ENCODE peak calls at places on chromosomes 1 and 21, in ten cellular contexts. One of them, this sample, is unnamed.

GRCh38 chr1:14946567-14947285 is 206.8 kb upstream of the TMEM51 start:
- DNase-seq in activated CD8-positive, alpha-beta memory T cell treated with anti-CD3 and anti-CD28 coated beads for 4 hours: no peak
- DNase-seq in progenitor cell of endocrine pancreas: no peak
- DNase-seq in H4: no peak
- DNase-seq in A673: no peak
- DNase-seq in G401: no peak
- DNase-seq in mucosa of descending colon: no peak
- DNase-seq in globus pallidus: no peak
- DNase-seq in NCI-H510A treated with DMSO at 0.1 percent for 48 hours: no peak
- DNase-seq in ovary: no peak
- DNase-seq in this sample: no peak

GRCh38 chr1:173356211-173356762 is 120.8 kb upstream of the PRDX6 start:
- DNase-seq in activated CD8-positive, alpha-beta memory T cell treated with anti-CD3 and anti-CD28 coated beads for 4 hours: no peak
- DNase-seq in progenitor cell of endocrine pancreas: no peak
- DNase-seq in H4: no peak
- DNase-seq in A673: no peak
- DNase-seq in G401: no peak
- DNase-seq in mucosa of descending colon: no peak
- DNase-seq in globus pallidus: no peak
- DNase-seq in NCI-H510A treated with DMSO at 0.1 percent for 48 hours: no peak
- DNase-seq in ovary: no peak
- DNase-seq in this sample: no peak

GRCh38 chr1:42765271-42765670 is 1.6 kb downstream of the P3H1 start:
- DNase-seq in activated CD8-positive, alpha-beta memory T cell treated with anti-CD3 and anti-CD28 coated beads for 4 hours: no peak
- DNase-seq in progenitor cell of endocrine pancreas: no peak
- DNase-seq in H4: no peak
- DNase-seq in A673: no peak
- DNase-seq in G401: peak
- DNase-seq in mucosa of descending colon: no peak
- DNase-seq in globus pallidus: no peak
- DNase-seq in NCI-H510A treated with DMSO at 0.1 percent for 48 hours: no peak
- DNase-seq in ovary: no peak
- DNase-seq in this sample: no peak

GRCh38 chr1:9437931-9438330 is 101.3 kb upstream of the SLC25A33 start:
- DNase-seq in activated CD8-positive, alpha-beta memory T cell treated with anti-CD3 and anti-CD28 coated beads for 4 hours: no peak
- DNase-seq in progenitor cell of endocrine pancreas: no peak
- DNase-seq in H4: peak
- DNase-seq in A673: no peak
- DNase-seq in G401: no peak
- DNase-seq in mucosa of descending colon: peak
- DNase-seq in globus pallidus: peak
- DNase-seq in NCI-H510A treated with DMSO at 0.1 percent for 48 hours: no peak
- DNase-seq in ovary: peak
- DNase-seq in this sample: peak

GRCh38 chr1:226649780-226650179 is 89.3 kb downstream of the ITPKB start:
- DNase-seq in activated CD8-positive, alpha-beta memory T cell treated with anti-CD3 and anti-CD28 coated beads for 4 hours: no peak
- DNase-seq in progenitor cell of endocrine pancreas: no peak
- DNase-seq in H4: no peak
- DNase-seq in A673: peak
- DNase-seq in G401: no peak
- DNase-seq in mucosa of descending colon: no peak
- DNase-seq in globus pallidus: no peak
- DNase-seq in NCI-H510A treated with DMSO at 0.1 percent for 48 hours: no peak
- DNase-seq in ovary: no peak
- DNase-seq in this sample: no peak

GRCh38 chr1:209823143-209824041 is 4.4 kb upstream of the UTP25 start:
- DNase-seq in activated CD8-positive, alpha-beta memory T cell treated with anti-CD3 and anti-CD28 coated beads for 4 hours: no peak
- DNase-seq in progenitor cell of endocrine pancreas: no peak
- DNase-seq in H4: peak
- DNase-seq in A673: peak
- DNase-seq in G401: peak
- DNase-seq in mucosa of descending colon: no peak
- DNase-seq in globus pallidus: peak
- DNase-seq in NCI-H510A treated with DMSO at 0.1 percent for 48 hours: peak
- DNase-seq in ovary: no peak
- DNase-seq in this sample: peak

GRCh38 chr21:46397211-46397905 is 61.3 kb upstream of the DIP2A start:
- DNase-seq in activated CD8-positive, alpha-beta memory T cell treated with anti-CD3 and anti-CD28 coated beads for 4 hours: no peak
- DNase-seq in progenitor cell of endocrine pancreas: no peak
- DNase-seq in H4: no peak
- DNase-seq in A673: no peak
- DNase-seq in G401: no peak
- DNase-seq in mucosa of descending colon: no peak
- DNase-seq in globus pallidus: no peak
- DNase-seq in NCI-H510A treated with DMSO at 0.1 percent for 48 hours: no peak
- DNase-seq in ovary: no peak
- DNase-seq in this sample: no peak

GRCh38 chr1:17347769-17348592 is 24.0 kb upstream of the PADI6 start:
- DNase-seq in activated CD8-positive, alpha-beta memory T cell treated with anti-CD3 and anti-CD28 coated beads for 4 hours: no peak
- DNase-seq in progenitor cell of endocrine pancreas: no peak
- DNase-seq in H4: peak
- DNase-seq in A673: no peak
- DNase-seq in G401: no peak
- DNase-seq in mucosa of descending colon: no peak
- DNase-seq in globus pallidus: no peak
- DNase-seq in NCI-H510A treated with DMSO at 0.1 percent for 48 hours: no peak
- DNase-seq in ovary: no peak
- DNase-seq in this sample: no peak

GRCh38 chr1:181128592-181129497 is 40.3 kb downstream of the IER5 start:
- DNase-seq in activated CD8-positive, alpha-beta memory T cell treated with anti-CD3 and anti-CD28 coated beads for 4 hours: no peak
- DNase-seq in progenitor cell of endocrine pancreas: no peak
- DNase-seq in H4: no peak
- DNase-seq in A673: peak
- DNase-seq in G401: peak
- DNase-seq in mucosa of descending colon: peak
- DNase-seq in globus pallidus: peak
- DNase-seq in NCI-H510A treated with DMSO at 0.1 percent for 48 hours: peak
- DNase-seq in ovary: no peak
- DNase-seq in this sample: no peak

GRCh38 chr1:1554926-1555915 is 14.8 kb upstream of the TMEM240 start:
- DNase-seq in activated CD8-positive, alpha-beta memory T cell treated with anti-CD3 and anti-CD28 coated beads for 4 hours: no peak
- DNase-seq in progenitor cell of endocrine pancreas: no peak
- DNase-seq in H4: peak
- DNase-seq in A673: peak
- DNase-seq in G401: peak
- DNase-seq in mucosa of descending colon: no peak
- DNase-seq in globus pallidus: no peak
- DNase-seq in NCI-H510A treated with DMSO at 0.1 percent for 48 hours: no peak
- DNase-seq in ovary: no peak
- DNase-seq in this sample: no peak

GRCh38 chr1:45329445-45329844 is 2.8 kb downstream of the HPDL start:
- DNase-seq in activated CD8-positive, alpha-beta memory T cell treated with anti-CD3 and anti-CD28 coated beads for 4 hours: no peak
- DNase-seq in progenitor cell of endocrine pancreas: no peak
- DNase-seq in H4: no peak
- DNase-seq in A673: no peak
- DNase-seq in G401: no peak
- DNase-seq in mucosa of descending colon: no peak
- DNase-seq in globus pallidus: no peak
- DNase-seq in NCI-H510A treated with DMSO at 0.1 percent for 48 hours: no peak
- DNase-seq in ovary: no peak
- DNase-seq in this sample: no peak

GRCh38 chr1:47436979-47437517 is 796 bp upstream of the FOXD2 start:
- DNase-seq in activated CD8-positive, alpha-beta memory T cell treated with anti-CD3 and anti-CD28 coated beads for 4 hours: no peak
- DNase-seq in progenitor cell of endocrine pancreas: no peak
- DNase-seq in H4: no peak
- DNase-seq in A673: peak
- DNase-seq in G401: no peak
- DNase-seq in mucosa of descending colon: no peak
- DNase-seq in globus pallidus: no peak
- DNase-seq in NCI-H510A treated with DMSO at 0.1 percent for 48 hours: no peak
- DNase-seq in ovary: no peak
- DNase-seq in this sample: peak

GRCh38 chr1:101745549-101745948 is 251.2 kb downstream of the OLFM3 start:
- DNase-seq in activated CD8-positive, alpha-beta memory T cell treated with anti-CD3 and anti-CD28 coated beads for 4 hours: no peak
- DNase-seq in progenitor cell of endocrine pancreas: no peak
- DNase-seq in H4: no peak
- DNase-seq in A673: no peak
- DNase-seq in G401: peak
- DNase-seq in mucosa of descending colon: no peak
- DNase-seq in globus pallidus: no peak
- DNase-seq in NCI-H510A treated with DMSO at 0.1 percent for 48 hours: no peak
- DNase-seq in ovary: no peak
- DNase-seq in this sample: no peak

GRCh38 chr1:8844421-8845063 is 27.1 kb upstream of the RERE start:
- DNase-seq in activated CD8-positive, alpha-beta memory T cell treated with anti-CD3 and anti-CD28 coated beads for 4 hours: no peak
- DNase-seq in progenitor cell of endocrine pancreas: no peak
- DNase-seq in H4: no peak
- DNase-seq in A673: no peak
- DNase-seq in G401: peak
- DNase-seq in mucosa of descending colon: no peak
- DNase-seq in globus pallidus: no peak
- DNase-seq in NCI-H510A treated with DMSO at 0.1 percent for 48 hours: no peak
- DNase-seq in ovary: no peak
- DNase-seq in this sample: peak

GRCh38 chr1:244792188-244792850 is 43.1 kb upstream of the COX20 start:
- DNase-seq in activated CD8-positive, alpha-beta memory T cell treated with anti-CD3 and anti-CD28 coated beads for 4 hours: no peak
- DNase-seq in progenitor cell of endocrine pancreas: no peak
- DNase-seq in H4: no peak
- DNase-seq in A673: no peak
- DNase-seq in G401: no peak
- DNase-seq in mucosa of descending colon: no peak
- DNase-seq in globus pallidus: no peak
- DNase-seq in NCI-H510A treated with DMSO at 0.1 percent for 48 hours: no peak
- DNase-seq in ovary: no peak
- DNase-seq in this sample: no peak

This sample was measured in foreskin melanocyte.